ENCODE peak calls at places on chromosomes 6 and 20, in eight cellular contexts. Y, H, J, O, C, N, R and S are unnamed samples.

GRCh38 chr20:45685896-45686295 is 15.9 kb upstream of the WFDC11 start:
- DNase-seq in C (no peak), J (no peak), N (no peak), Y (no peak), O (peak), R (no peak), H (no peak), S (no peak)

GRCh38 chr6:85362652-85363310 is 87.1 kb upstream of the NT5E start:
- DNase-seq in J (no peak), H (no peak), R (no peak), O (no peak), Y (no peak), C (no peak), N (no peak), S (no peak)

GRCh38 chr20:56653221-56653620 is 24.1 kb downstream of the TFAP2C start:
- DNase-seq in R (no peak), H (no peak), O (no peak), J (no peak), Y (no peak), N (no peak), C (no peak), S (no peak)

GRCh38 chr6:73076211-73076610 is 149.1 kb downstream of the KHDC1L start:
- DNase-seq in N (no peak), H (no peak), Y (no peak), C (no peak), O (no peak), R (no peak), J (no peak), S (no peak)

GRCh38 chr20:19840111-19840705 is 82.2 kb downstream of the RIN2 start:
- DNase-seq in Y (no peak), H (no peak), J (no peak), C (no peak), O (no peak), N (no peak), R (no peak), S (no peak)

GRCh38 chr6:155273438-155273837 is 9.6 kb downstream of the CLDN20 start:
- DNase-seq in H (no peak), C (no peak), O (peak), J (no peak), Y (peak), R (peak), N (no peak), S (no peak)

GRCh38 chr20:4871486-4871885 is 129.8 kb downstream of the SLC23A2 start:
- DNase-seq in H (no peak), O (no peak), C (no peak), R (no peak), N (no peak), J (no peak), Y (no peak), S (no peak)

GRCh38 chr6:72950114-72950860 is 275.0 kb downstream of the KHDC1L start:
- DNase-seq in O (peak), C (no peak), H (peak), N (no peak), Y (peak), R (peak), J (no peak), S (no peak)

GRCh38 chr6:161154796-161155335 is 119.0 kb downstream of the AGPAT4 start:
- DNase-seq in R (no peak), H (no peak), J (no peak), C (no peak), O (no peak), N (no peak), Y (no peak), S (no peak)

GRCh38 chr20:1952737-1953530 is 40.9 kb downstream of the PDYN start:
- DNase-seq in C (no peak), Y (no peak), N (no peak), O (no peak), R (no peak), H (no peak), J (peak), S (no peak)

GRCh38 chr6:97085772-97086171 is 161.2 kb downstream of the KLHL32 start:
- DNase-seq in N (no peak), O (no peak), R (no peak), Y (peak), C (no peak), J (no peak), H (no peak), S (no peak)

GRCh38 chr20:35907017-35907685 is 47.2 kb downstream of the SCAND1 start:
- DNase-seq in H (peak), R (no peak), J (no peak), O (no peak), C (peak), N (no peak), Y (no peak), S (no peak)

GRCh38 chr6:26351544-26351953 is 13.4 kb upstream of the BTN3A2 start:
- DNase-seq in O (peak), C (no peak), Y (peak), N (no peak), J (no peak), R (peak), H (no peak), S (no peak)

GRCh38 chr6:129429953-129430352 is 280.0 kb downstream of the ARHGAP18 start:
- DNase-seq in R (no peak), H (no peak), J (no peak), Y (no peak), O (no peak), C (no peak), N (no peak), S (no peak)

GRCh38 chr6:8182209-8182845 is 80.0 kb upstream of the EEF1E1 start:
- DNase-seq in O (no peak), R (no peak), C (no peak), J (no peak), Y (no peak), N (no peak), H (no peak), S (no peak)

GRCh38 chr6:148144917-148145521 is 197.6 kb upstream of the SASH1 start:
- DNase-seq in Y (peak), N (peak), H (peak), C (peak), J (peak), R (peak), O (peak), S (peak)

GRCh38 chr6:147741419-147741818 is 232.9 kb downstream of the SAMD5 start:
- DNase-seq in O (no peak), N (no peak), C (no peak), R (peak), J (no peak), H (no peak), Y (no peak), S (no peak)